ENCODE peak calls at places on chromosome 21, in nine cellular contexts. E is T-cell, L is cardiac fibroblast, S is EH, R is mammary epithelial cell, Z is stromal cell of bone marrow, I is AG04449, V is posterior cingulate gyrus, T is EL. F is an unnamed sample.

GRCh38 chr21:42219606-42220137 is 732 bp downstream of the ABCG1 start:
- DNase-seq in V (no peak), I (no peak), T (no peak), S (no peak), E (peak; percentile 39), Z (no peak), R (no peak), L (no peak), F (no peak)

GRCh38 chr21:42193131-42193671 is 25.7 kb upstream of the ABCG1 start:
- DNase-seq in Z (no peak), T (no peak), I (no peak), E (peak; percentile 45), R (peak; percentile 88), S (no peak), V (no peak), L (no peak), F (peak; percentile 27)

GRCh38 chr21:43359081-43359822 is 67.7 kb downstream of the SIK1 start:
- DNase-seq in T (no peak), R (no peak), I (no peak), E (no peak), S (no peak), Z (no peak), L (no peak), V (no peak), F (no peak)

GRCh38 chr21:37965088-37965805 is 49.0 kb upstream of the KCNJ6 start:
- DNase-seq in I (no peak), L (no peak), S (no peak), T (no peak), Z (no peak), V (no peak), R (no peak), E (no peak), F (no peak)

GRCh38 chr21:31520506-31521163 is 138.9 kb upstream of the SOD1 start:
- DNase-seq in I (peak; percentile 63), T (peak; percentile 18), V (no peak), R (no peak), S (no peak), E (no peak), L (no peak), Z (no peak), F (no peak)

GRCh38 chr21:15932681-15933200 is 203.0 kb downstream of the USP25 start:
- DNase-seq in I (no peak), L (no peak), Z (no peak), S (no peak), V (no peak), R (no peak), T (no peak), E (no peak), F (no peak)

GRCh38 chr21:25722631-25723030 is 12.1 kb downstream of the ATP5PF start:
- DNase-seq in E (no peak), Z (no peak), R (no peak), L (no peak), S (no peak), T (no peak), V (no peak), I (no peak), F (no peak)

GRCh38 chr21:29175408-29176147 is 45.1 kb downstream of the MAP3K7CL start:
- DNase-seq in L (peak; percentile 91), E (no peak), I (no peak), S (peak; percentile 39), Z (no peak), V (no peak), T (peak; percentile 32), R (no peak), F (peak; percentile 98)

GRCh38 chr21:35779690-35780570 is 280.4 kb downstream of the SETD4 start:
- DNase-seq in L (peak; percentile 28), Z (peak; percentile 80), I (peak; percentile 90), V (no peak), S (peak; percentile 99), E (no peak), T (peak; percentile 95), R (peak; percentile 73), F (no peak)

GRCh38 chr21:34782666-34783365 is 114.0 kb downstream of the CLIC6 start:
- DNase-seq in I (no peak), T (no peak), R (no peak), E (no peak), V (no peak), Z (no peak), L (no peak), S (no peak), F (no peak)

GRCh38 chr21:31476551-31477120 is 132.6 kb upstream of the TIAM1 start:
- DNase-seq in E (no peak), I (no peak), S (no peak), R (no peak), Z (peak; percentile 3), T (no peak), L (peak; percentile 29), V (no peak), F (no peak)

GRCh38 chr21:46117586-46118304 is 19.8 kb downstream of the COL6A2 start:
- DNase-seq in T (no peak), R (no peak), Z (no peak), L (no peak), E (no peak), I (no peak), V (no peak), S (no peak), F (no peak)

GRCh38 chr21:26840912-26841311 is 4.3 kb downstream of the ADAMTS1 start:
- DNase-seq in R (peak; percentile 93), E (no peak), V (peak; percentile 42), S (peak; percentile 88), T (peak; percentile 94), I (peak; percentile 72), L (peak; percentile 89), Z (no peak), F (peak; percentile 57)

GRCh38 chr21:31397515-31397926 is 53.5 kb upstream of the TIAM1 start:
- DNase-seq in I (no peak), S (no peak), E (no peak), L (peak; percentile 23), R (peak; percentile 12), V (no peak), T (no peak), Z (no peak), F (no peak)

F was measured in endothelial cell of umbilical vein.